ENCODE peak calls at places on chromosome 17, in eight cellular contexts. I is NCI-H345, P is NCI-H1436, B is right lobe of liver, Z is hepatic stellate cell, A is T-cell, Q is occipital lobe, C is neural crest cell. M is an unnamed sample.

GRCh38 chr17:15479697-15480096 is 12.3 kb upstream of the CDRT4 start:
- DNase-seq in I (no peak), P (no peak), B (no peak), Z (no peak), A (no peak), Q (no peak), C (no peak), M (no peak)

GRCh38 chr17:35868791-35869190 is at the start of gene HEATR9:
- DNase-seq in I (no peak), P (no peak), B (no peak), Z (no peak), A (no peak), Q (no peak), C (no peak), M (no peak)

GRCh38 chr17:307741-308507 is 44.7 kb downstream of the RPH3AL start:
- DNase-seq in I (no peak), P (no peak), B (peak; percentile 12), Z (no peak), A (no peak), Q (no peak), C (no peak), M (no peak)

GRCh38 chr17:49434821-49435581 is 20.3 kb upstream of the PHB1 start:
- DNase-seq in I (peak; percentile 34), P (peak; percentile 47), B (no peak), Z (peak; percentile 87), A (no peak), Q (no peak), C (peak; percentile 56), M (no peak)

GRCh38 chr17:67283727-67284516 is 38.9 kb upstream of the HELZ start:
- DNase-seq in I (no peak), P (no peak), B (no peak), Z (no peak), A (no peak), Q (no peak), C (no peak), M (no peak)

GRCh38 chr17:60390223-60390622 is 1.7 kb downstream of the USP32 start:
- DNase-seq in I (no peak), P (no peak), B (no peak), Z (peak; percentile 59), A (no peak), Q (no peak), C (no peak), M (no peak)

GRCh38 chr17:58385359-58385899 is 31.9 kb downstream of the RNF43 start:
- DNase-seq in I (no peak), P (no peak), B (no peak), Z (no peak), A (no peak), Q (no peak), C (no peak), M (no peak)

GRCh38 chr17:32157225-32157624 is 14.9 kb downstream of the RHOT1 start:
- DNase-seq in I (no peak), P (no peak), B (no peak), Z (no peak), A (no peak), Q (no peak), C (no peak), M (no peak)

GRCh38 chr17:66301864-66302741 is at the start of gene PRKCA:
- DNase-seq in I (peak; percentile 79), P (peak; percentile 66), B (peak; percentile 86), Z (peak; percentile 75), A (peak; percentile 40), Q (peak; percentile 50), C (peak; percentile 53), M (peak; percentile 67)

GRCh38 chr17:59456923-59457615 is 108.3 kb upstream of the DHX40 start:
- DNase-seq in I (no peak), P (no peak), B (no peak), Z (no peak), A (no peak), Q (no peak), C (no peak), M (no peak)

GRCh38 chr17:66713533-66714042 is 121.3 kb upstream of the CACNG5 start:
- DNase-seq in I (no peak), P (no peak), B (no peak), Z (no peak), A (no peak), Q (no peak), C (no peak), M (peak; percentile 35)

GRCh38 chr17:68800731-68801130 is 154.5 kb downstream of the ABCA8 start:
- DNase-seq in I (no peak), P (no peak), B (no peak), Z (no peak), A (no peak), Q (no peak), C (no peak), M (no peak)

GRCh38 chr17:19378416-19379293 is at the start of gene MAPK7:
- DNase-seq in I (no peak), P (no peak), B (no peak), Z (no peak), A (no peak), Q (no peak), C (peak; percentile 93), M (no peak)

GRCh38 chr17:13888043-13888442 is 181.3 kb upstream of the COX10 start:
- DNase-seq in I (no peak), P (no peak), B (no peak), Z (no peak), A (no peak), Q (no peak), C (no peak), M (no peak)

GRCh38 chr17:18224053-18224427 is 1.4 kb upstream of the LLGL1 start:
- DNase-seq in I (no peak), P (no peak), B (no peak), Z (no peak), A (no peak), Q (no peak), C (no peak), M (no peak)

GRCh38 chr17:33171931-33172330 is 121.2 kb downstream of the ASIC2 start:
- DNase-seq in I (no peak), P (no peak), B (no peak), Z (no peak), A (no peak), Q (no peak), C (no peak), M (no peak)